ENCODE peak calls at places on chromosome 7, in ten cellular contexts. A, T, S, H, U, E, Q, M, I and L are unnamed samples. For H3K4me1, the result is how much of the 10 kb centered on the place peaks cover.

GRCh38 chr7:37480642-37481041 is 32.0 kb upstream of the ELMO1 start:
- DNase-seq in M (no peak), T (peak), E (no peak), S (no peak), A (no peak), I (no peak), U (no peak), Q (no peak), H (no peak), L (no peak)

GRCh38 chr7:155851892-155852291 is 39.6 kb upstream of the SHH start:
- DNase-seq in M (no peak), H (peak), T (no peak), S (peak), A (no peak), Q (no peak), I (no peak), E (no peak), U (no peak), L (no peak)

GRCh38 chr7:7765422-7765821 is 47.0 kb upstream of the RPA3 start:
- DNase-seq in E (no peak), I (no peak), T (no peak), M (no peak), A (no peak), U (no peak), S (no peak), Q (no peak), H (no peak), L (no peak)

GRCh38 chr7:108193593-108194498 is 63.7 kb upstream of the LAMB4 start:
- DNase-seq in Q (no peak), S (no peak), H (no peak), M (no peak), A (no peak), I (no peak), T (no peak), U (no peak), E (no peak), L (no peak)

GRCh38 chr7:32239764-32240163 is 169.6 kb upstream of the PDE1C start:
- DNase-seq in E (no peak), M (no peak), A (no peak), I (no peak), T (no peak), Q (no peak), S (no peak), H (no peak), U (no peak), L (no peak)

GRCh38 chr7:144835166-144835611 is 664 bp downstream of the TPK1 start:
- DNase-seq in S (peak), M (no peak), E (no peak), H (peak), U (peak), I (no peak), T (peak), Q (peak), A (peak), L (peak)

GRCh38 chr7:122018032-122018431 is 126.0 kb downstream of the AASS start:
- DNase-seq in T (no peak), H (no peak), M (no peak), S (no peak), Q (no peak), E (no peak), I (no peak), U (no peak), A (no peak), L (no peak)

GRCh38 chr7:20798081-20798693 is 11.5 kb upstream of the SP8 start:
- DNase-seq in A (no peak), E (peak), T (no peak), Q (no peak), H (no peak), S (peak), U (peak), I (no peak), M (no peak), L (peak)

GRCh38 chr7:55202150-55202913 is 162.8 kb upstream of the LANCL2 start:
- DNase-seq in U (no peak), I (no peak), E (no peak), H (no peak), M (no peak), Q (no peak), A (no peak), T (no peak), S (no peak), L (no peak)

GRCh38 chr7:115136796-115137443 is 215.0 kb downstream of the MDFIC start:
- DNase-seq in S (no peak), H (no peak), U (no peak), M (no peak), A (no peak), I (no peak), E (no peak), Q (no peak), T (no peak), L (no peak)

GRCh38 chr7:22356010-22356854 is 722 bp downstream of the RAPGEF5 start:
- DNase-seq in A (no peak), S (no peak), I (no peak), H (no peak), Q (no peak), U (peak), E (peak), T (no peak), M (no peak), L (peak)

GRCh38 chr7:114944742-114945625 is 23.1 kb downstream of the MDFIC start:
- DNase-seq in Q (peak), E (no peak), S (peak), A (peak), T (peak), M (no peak), H (peak), U (peak), I (no peak), L (peak)

GRCh38 chr7:28354601-28355062 is 57.7 kb upstream of the CREB5 start:
- DNase-seq in U (no peak), Q (no peak), A (no peak), S (no peak), T (no peak), I (no peak), M (no peak), H (no peak), E (no peak), L (peak)

GRCh38 chr7:154856737-154857136 is 146.2 kb downstream of the PAXIP1 start:
- DNase-seq in S (no peak), M (no peak), H (peak), A (no peak), Q (no peak), I (no peak), T (no peak), E (no peak), U (no peak), L (no peak)

GRCh38 chr7:120725376-120726039 is 132.4 kb downstream of the TSPAN12 start:
- DNase-seq in H (no peak), E (no peak), M (no peak), Q (no peak), S (no peak), U (no peak), T (no peak), A (no peak), I (no peak), L (no peak)

GRCh38 chr7:64884913-64885370 is 18.1 kb upstream of the ZNF273 start:
- DNase-seq in Q (no peak), E (no peak), M (no peak), U (no peak), S (no peak), T (no peak), H (peak), A (no peak), I (no peak), L (no peak)

GRCh38 chr7:1464694-1465093 is 5.4 kb upstream of the MICALL2 start:
- DNase-seq in M (no peak), I (no peak), E (no peak), H (no peak), S (no peak), T (no peak), Q (no peak), U (no peak), A (no peak), L (no peak)

GRCh38 chr7:98626393-98627061 is 9.4 kb downstream of the NPTX2 start:
- DNase-seq in A (no peak), T (no peak), Q (no peak), M (no peak), E (no peak), U (no peak), H (no peak), I (no peak), S (no peak), L (no peak)

GRCh38 chr7:64793106-64793755 is 997 bp upstream of the ZNF138 start:
- DNase-seq in T (no peak), U (no peak), S (no peak), A (no peak), I (no peak), M (no peak), H (no peak), E (no peak), Q (no peak), L (no peak)

GRCh38 chr7:151396328-151396970 is 13.4 kb downstream of the WDR86 start:
- DNase-seq in H (no peak), Q (no peak), T (no peak), I (no peak), E (peak), A (no peak), M (no peak), U (peak), S (no peak), L (no peak)

GRCh38 chr7:26815452-26815851 is 48.9 kb downstream of the SKAP2 start:
- DNase-seq in E (no peak), M (no peak), S (no peak), A (no peak), I (no peak), U (no peak), Q (no peak), H (no peak), T (no peak), L (no peak)

GRCh38 chr7:42645906-42646305 is 266.0 kb downstream of the C7orf25 start:
- DNase-seq in M (no peak), T (no peak), A (no peak), E (no peak), H (no peak), I (no peak), Q (no peak), U (no peak), S (no peak), L (no peak)

GRCh38 chr7:95441042-95441823 is 6.4 kb upstream of the PON2 start:
- DNase-seq in S (no peak), E (no peak), U (no peak), T (no peak), M (no peak), A (no peak), I (no peak), H (no peak), Q (no peak), L (no peak)

GRCh38 chr7:137475966-137476365 is 132.4 kb upstream of the PTN start:
- DNase-seq in E (no peak), S (no peak), I (no peak), M (no peak), T (no peak), Q (no peak), A (no peak), U (no peak), H (no peak), L (no peak)

GRCh38 chr7:41193738-41194287 is 509.1 kb downstream of the INHBA start:
- DNase-seq in A (no peak), S (no peak), E (no peak), H (no peak), U (no peak), M (no peak), Q (no peak), T (no peak), I (no peak), L (no peak)

GRCh38 chr7:157411580-157411979 is 74.8 kb downstream of the DNAJB6 start:
- DNase-seq in E (peak), S (no peak), U (no peak), I (no peak), Q (no peak), A (no peak), M (no peak), H (no peak), T (no peak), L (no peak)

GRCh38 chr7:123460616-123461015 is 73.8 kb downstream of the IQUB start:
- DNase-seq in E (no peak), Q (no peak), M (no peak), I (no peak), A (no peak), H (no peak), S (no peak), U (no peak), T (no peak), L (no peak)

GRCh38 chr7:78139335-78139734 is 340.8 kb downstream of the PHTF2 start:
- DNase-seq in Q (no peak), T (no peak), E (no peak), S (no peak), M (no peak), U (no peak), A (no peak), I (no peak), H (no peak), L (peak)

GRCh38 chr7:78134748-78135147 is 336.2 kb downstream of the PHTF2 start:
- DNase-seq in S (peak), T (no peak), U (no peak), M (no peak), H (no peak), E (no peak), I (no peak), Q (no peak), A (no peak), L (no peak)

GRCh38 chr7:78143661-78144060 is 345.1 kb downstream of the PHTF2 start:
- DNase-seq in M (no peak), A (no peak), I (no peak), S (no peak), E (no peak), T (no peak), H (no peak), Q (no peak), U (no peak), L (no peak)

GRCh38 chr7:78141533-78142281 is 343.1 kb downstream of the PHTF2 start:
- DNase-seq in Q (no peak), E (no peak), H (no peak), T (no peak), A (peak), I (no peak), M (no peak), U (no peak), S (no peak), L (no peak)

DNA sequence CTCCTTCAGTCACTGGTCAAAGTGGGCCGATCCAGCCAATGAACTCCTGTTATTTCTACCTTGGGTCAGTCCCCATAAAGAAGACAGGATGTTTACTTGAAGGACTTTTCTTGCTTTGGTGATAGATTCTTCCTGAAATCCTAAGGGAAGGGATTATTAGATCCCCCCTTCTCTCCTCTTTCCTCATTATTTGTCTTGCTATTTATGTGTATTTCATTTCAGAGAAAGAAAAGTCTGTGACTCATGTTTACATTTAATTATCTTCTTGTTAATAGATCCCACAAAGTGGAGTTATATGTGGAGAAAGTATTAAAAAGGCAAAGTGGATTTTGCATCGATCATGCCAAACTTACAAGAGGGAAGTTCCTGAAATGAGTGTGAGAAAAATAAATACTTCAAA is 341.5 kb downstream of the PHTF2 start:
- DNase-seq in U (no peak), I (no peak), E (no peak), H (no peak), Q (no peak), S (no peak), M (no peak), A (no peak), T (no peak), L (no peak)
- H3K4me1 ChIP-seq in U (under half), I (under half), E (under half), H (under half), Q (under half), S (under half), M (under half), A (under half), T (under half), L (under half)

GRCh38 chr7:36161996-36162395 is 8.9 kb downstream of the EEPD1 start:
- DNase-seq in H (no peak), S (no peak), Q (no peak), T (no peak), A (no peak), M (no peak), E (no peak), U (no peak), I (no peak), L (no peak)
- TF ChIP-seq POLR2A in H (no peak), S (no peak), Q (no peak), T (no peak), A (no peak), M (no peak), E (no peak), U (no peak), I (no peak), L (no peak)

GRCh38 chr7:2640858-2641257 is 9.1 kb downstream of the TTYH3 start:
- DNase-seq in A (no peak), U (no peak), S (peak), M (no peak), E (no peak), I (no peak), H (peak), Q (no peak), T (no peak), L (no peak)

GRCh38 chr7:2639151-2639993 is 7.6 kb downstream of the TTYH3 start:
- DNase-seq in A (no peak), Q (no peak), U (no peak), E (peak), S (peak), I (no peak), M (no peak), T (no peak), H (peak), L (no peak)

GRCh38 chr7:2641406-2642393 is 9.9 kb downstream of the TTYH3 start:
- DNase-seq in Q (peak), E (peak), M (no peak), A (peak), T (peak), H (peak), U (peak), S (peak), I (peak), L (peak)

GRCh38 chr7:2638224-2638991 is 6.6 kb downstream of the TTYH3 start:
- DNase-seq in A (no peak), Q (peak), I (no peak), U (no peak), E (peak), S (peak), T (peak), H (peak), M (no peak), L (peak)

DNA sequence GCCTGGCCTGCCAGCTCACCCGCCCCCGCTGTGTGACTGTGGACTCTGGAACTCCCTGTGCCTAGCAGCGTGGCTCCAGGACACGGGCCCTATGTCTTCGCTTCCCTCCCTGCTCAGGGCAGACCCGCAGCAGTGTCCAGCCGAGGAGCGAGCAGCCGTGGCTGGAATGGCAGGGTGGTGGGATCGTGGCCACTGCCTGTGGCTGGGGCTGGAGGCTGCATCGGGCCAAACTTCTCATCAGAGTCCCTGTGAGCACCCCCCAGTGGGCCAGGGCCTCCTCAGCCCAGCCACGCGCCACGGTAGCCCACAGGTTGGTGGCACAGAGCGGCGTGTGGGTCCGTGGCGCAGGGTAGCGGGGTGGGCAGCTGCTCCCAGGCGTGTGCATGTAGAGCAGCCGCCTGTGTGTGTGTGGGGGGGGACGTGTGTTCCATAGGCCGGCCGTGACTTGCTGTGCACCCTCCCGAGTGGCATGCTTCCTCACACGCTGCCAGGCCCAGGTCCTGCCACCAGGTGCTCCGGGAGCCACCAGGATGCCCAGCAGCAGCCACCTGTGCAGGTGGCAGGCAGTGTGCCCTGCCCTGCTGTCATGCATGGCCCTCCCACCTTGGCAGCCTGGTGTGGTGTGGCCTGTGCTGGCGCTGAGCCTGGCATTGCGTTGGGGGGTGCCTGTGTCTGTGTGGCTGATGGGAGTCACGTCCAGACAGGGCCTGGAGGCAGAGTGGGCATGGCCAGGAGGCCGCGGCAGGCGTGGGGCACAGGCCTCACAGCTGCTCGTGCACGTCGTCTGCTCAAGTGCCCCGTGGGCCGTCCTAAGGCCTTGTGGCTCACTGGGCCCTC is 8.4 kb downstream of the TTYH3 start:
- DNase-seq in H (peak), Q (no peak), T (peak), U (no peak), S (peak), M (no peak), A (no peak), E (peak), I (no peak), L (peak)
- H3K4me1 ChIP-seq in H (half or more), Q (under half), T (under half), U (half or more), S (half or more), M (half or more), A (under half), E (half or more), I (under half), L (half or more)

GRCh38 chr7:44064791-44065430 is 456 bp downstream of the PGAM2 start:
- DNase-seq in S (peak), I (peak), H (peak), M (no peak), Q (no peak), E (peak), A (no peak), T (no peak), U (no peak), L (peak)

GRCh38 chr7:44066111-44066460 is 719 bp upstream of the PGAM2 start:
- DNase-seq in S (no peak), T (no peak), I (peak), H (no peak), A (no peak), M (no peak), Q (no peak), U (no peak), E (no peak), L (peak)

GRCh38 chr7:44063894-44064651 is 1.3 kb downstream of the PGAM2 start:
- DNase-seq in H (peak), S (peak), U (peak), I (peak), A (no peak), Q (no peak), T (no peak), E (peak), M (no peak), L (peak)

GRCh38 chr7:44066494-44067063 is 1.2 kb upstream of the PGAM2 start:
- DNase-seq in A (no peak), U (peak), M (no peak), Q (no peak), H (peak), I (peak), E (peak), T (no peak), S (peak), L (no peak)

GRCh38 chr7:44065431-44066110 is at the start of gene PGAM2:
- DNase-seq in U (peak), Q (peak), M (no peak), I (peak), T (no peak), S (peak), A (no peak), H (peak), E (peak), L (peak)
- TF ChIP-seq POLR2A in U (no peak), Q (peak), M (no peak), I (no peak), T (no peak), S (no peak), A (no peak), H (no peak), E (no peak), L (no peak)